ENCODE peak calls at places on chromosomes 3 and 15, in eight cellular contexts. One of them, this sample, is unnamed.

GRCh38 chr3:13044496-13045244 is 28.6 kb downstream of the IQSEC1 start:
- DNase-seq in breast epithelium: no peak
- DNase-seq in kidney epithelial cell: no peak
- DNase-seq in GM10248: no peak
- DNase-seq in body of pancreas: no peak
- DNase-seq in psoas muscle: no peak
- DNase-seq in fibroblast of pulmonary artery: no peak
- DNase-seq in left lung: no peak
- DNase-seq in this sample: no peak

GRCh38 chr3:46846624-46847542 is 16.4 kb downstream of the MYL3 start:
- DNase-seq in breast epithelium: no peak
- DNase-seq in kidney epithelial cell: no peak
- DNase-seq in GM10248: no peak
- DNase-seq in body of pancreas: no peak
- DNase-seq in psoas muscle: no peak
- DNase-seq in fibroblast of pulmonary artery: no peak
- DNase-seq in left lung: peak; percentile 32
- DNase-seq in this sample: no peak

GRCh38 chr3:184578822-184579221 is 17.2 kb downstream of the EPHB3 start:
- DNase-seq in breast epithelium: no peak
- DNase-seq in kidney epithelial cell: no peak
- DNase-seq in GM10248: no peak
- DNase-seq in body of pancreas: no peak
- DNase-seq in psoas muscle: no peak
- DNase-seq in fibroblast of pulmonary artery: no peak
- DNase-seq in left lung: no peak
- DNase-seq in this sample: no peak

GRCh38 chr15:69421498-69421897 is 7.3 kb downstream of the KIF23 start:
- DNase-seq in breast epithelium: no peak
- DNase-seq in kidney epithelial cell: no peak
- DNase-seq in GM10248: no peak
- DNase-seq in body of pancreas: no peak
- DNase-seq in psoas muscle: no peak
- DNase-seq in fibroblast of pulmonary artery: no peak
- DNase-seq in left lung: no peak
- DNase-seq in this sample: no peak

GRCh38 chr3:189944285-189945145 is 176.2 kb downstream of the P3H2 start:
- DNase-seq in breast epithelium: no peak
- DNase-seq in kidney epithelial cell: no peak
- DNase-seq in GM10248: no peak
- DNase-seq in body of pancreas: no peak
- DNase-seq in psoas muscle: no peak
- DNase-seq in fibroblast of pulmonary artery: no peak
- DNase-seq in left lung: no peak
- DNase-seq in this sample: peak; percentile 45

GRCh38 chr3:124606180-124606579 is 124.1 kb upstream of the UMPS start:
- DNase-seq in breast epithelium: no peak
- DNase-seq in kidney epithelial cell: no peak
- DNase-seq in GM10248: no peak
- DNase-seq in body of pancreas: no peak
- DNase-seq in psoas muscle: no peak
- DNase-seq in fibroblast of pulmonary artery: no peak
- DNase-seq in left lung: no peak
- DNase-seq in this sample: no peak

GRCh38 chr15:26051771-26052685 is 188.9 kb upstream of the ATP10A start:
- DNase-seq in breast epithelium: no peak
- DNase-seq in kidney epithelial cell: no peak
- DNase-seq in GM10248: no peak
- DNase-seq in body of pancreas: no peak
- DNase-seq in psoas muscle: peak; percentile 43
- DNase-seq in fibroblast of pulmonary artery: no peak
- DNase-seq in left lung: no peak
- DNase-seq in this sample: no peak

GRCh38 chr15:43274136-43274535 is 7.4 kb upstream of the TGM5 start:
- DNase-seq in breast epithelium: peak; percentile 66
- DNase-seq in kidney epithelial cell: no peak
- DNase-seq in GM10248: no peak
- DNase-seq in body of pancreas: peak; percentile 82
- DNase-seq in psoas muscle: peak; percentile 88
- DNase-seq in fibroblast of pulmonary artery: no peak
- DNase-seq in left lung: no peak
- DNase-seq in this sample: peak; percentile 64

GRCh38 chr15:28127036-28127435 is 27.9 kb upstream of the OCA2 start:
- DNase-seq in breast epithelium: no peak
- DNase-seq in kidney epithelial cell: no peak
- DNase-seq in GM10248: no peak
- DNase-seq in body of pancreas: no peak
- DNase-seq in psoas muscle: no peak
- DNase-seq in fibroblast of pulmonary artery: no peak
- DNase-seq in left lung: no peak
- DNase-seq in this sample: no peak

GRCh38 chr3:184765047-184765729 is 46.8 kb upstream of the VPS8 start:
- DNase-seq in breast epithelium: no peak
- DNase-seq in kidney epithelial cell: no peak
- DNase-seq in GM10248: no peak
- DNase-seq in body of pancreas: no peak
- DNase-seq in psoas muscle: no peak
- DNase-seq in fibroblast of pulmonary artery: no peak
- DNase-seq in left lung: no peak
- DNase-seq in this sample: peak; percentile 88

GRCh38 chr3:108420926-108421325 is 89.5 kb downstream of the MYH15 start:
- DNase-seq in breast epithelium: no peak
- DNase-seq in kidney epithelial cell: peak; percentile 41
- DNase-seq in GM10248: no peak
- DNase-seq in body of pancreas: no peak
- DNase-seq in psoas muscle: no peak
- DNase-seq in fibroblast of pulmonary artery: peak; percentile 88
- DNase-seq in left lung: no peak
- DNase-seq in this sample: peak; percentile 85

GRCh38 chr15:80585544-80586018 is 109.5 kb upstream of the ABHD17C start:
- DNase-seq in breast epithelium: no peak
- DNase-seq in kidney epithelial cell: no peak
- DNase-seq in GM10248: no peak
- DNase-seq in body of pancreas: no peak
- DNase-seq in psoas muscle: no peak
- DNase-seq in fibroblast of pulmonary artery: no peak
- DNase-seq in left lung: no peak
- DNase-seq in this sample: peak; percentile 53

GRCh38 chr3:129567176-129567705 is 24.3 kb downstream of the H1-8 start:
- DNase-seq in breast epithelium: no peak
- DNase-seq in kidney epithelial cell: no peak
- DNase-seq in GM10248: no peak
- DNase-seq in body of pancreas: no peak
- DNase-seq in psoas muscle: no peak
- DNase-seq in fibroblast of pulmonary artery: no peak
- DNase-seq in left lung: no peak
- DNase-seq in this sample: no peak

GRCh38 chr3:56389213-56389830 is 78.9 kb downstream of the ERC2 start:
- DNase-seq in breast epithelium: no peak
- DNase-seq in kidney epithelial cell: no peak
- DNase-seq in GM10248: no peak
- DNase-seq in body of pancreas: no peak
- DNase-seq in psoas muscle: no peak
- DNase-seq in fibroblast of pulmonary artery: no peak
- DNase-seq in left lung: no peak
- DNase-seq in this sample: no peak

GRCh38 chr3:185830018-185830797 is 5.4 kb upstream of the IGF2BP2 start:
- DNase-seq in breast epithelium: no peak
- DNase-seq in kidney epithelial cell: no peak
- DNase-seq in GM10248: no peak
- DNase-seq in body of pancreas: no peak
- DNase-seq in psoas muscle: no peak
- DNase-seq in fibroblast of pulmonary artery: no peak
- DNase-seq in left lung: no peak
- DNase-seq in this sample: no peak

GRCh38 chr3:128491071-128491899 is 1.7 kb downstream of the GATA2 start:
- DNase-seq in breast epithelium: no peak
- DNase-seq in kidney epithelial cell: no peak
- DNase-seq in GM10248: no peak
- DNase-seq in body of pancreas: peak; percentile 49
- DNase-seq in psoas muscle: no peak
- DNase-seq in fibroblast of pulmonary artery: no peak
- DNase-seq in left lung: no peak
- DNase-seq in this sample: no peak

GRCh38 chr15:50241684-50242450 is 23.7 kb downstream of the HDC start:
- DNase-seq in breast epithelium: no peak
- DNase-seq in kidney epithelial cell: peak; percentile 37
- DNase-seq in GM10248: no peak
- DNase-seq in body of pancreas: no peak
- DNase-seq in psoas muscle: no peak
- DNase-seq in fibroblast of pulmonary artery: no peak
- DNase-seq in left lung: no peak
- DNase-seq in this sample: no peak

GRCh38 chr3:78368576-78369345 is 1328.9 kb downstream of the ROBO2 start:
- DNase-seq in breast epithelium: no peak
- DNase-seq in kidney epithelial cell: no peak
- DNase-seq in GM10248: no peak
- DNase-seq in body of pancreas: no peak
- DNase-seq in psoas muscle: no peak
- DNase-seq in fibroblast of pulmonary artery: peak; percentile 4
- DNase-seq in left lung: no peak
- DNase-seq in this sample: peak; percentile 54

GRCh38 chr3:141261472-141262171 is 30.0 kb downstream of the PXYLP1 start:
- DNase-seq in breast epithelium: no peak
- DNase-seq in kidney epithelial cell: no peak
- DNase-seq in GM10248: no peak
- DNase-seq in body of pancreas: no peak
- DNase-seq in psoas muscle: no peak
- DNase-seq in fibroblast of pulmonary artery: no peak
- DNase-seq in left lung: no peak
- DNase-seq in this sample: no peak

GRCh38 chr15:57026016-57026602 is 107.7 kb downstream of the TCF12 start:
- DNase-seq in breast epithelium: no peak
- DNase-seq in kidney epithelial cell: no peak
- DNase-seq in GM10248: no peak
- DNase-seq in body of pancreas: no peak
- DNase-seq in psoas muscle: no peak
- DNase-seq in fibroblast of pulmonary artery: no peak
- DNase-seq in left lung: no peak
- DNase-seq in this sample: no peak

GRCh38 chr3:133256787-133257483 is 142.9 kb upstream of the BFSP2 start:
- DNase-seq in breast epithelium: no peak
- DNase-seq in kidney epithelial cell: no peak
- DNase-seq in GM10248: peak; percentile 18
- DNase-seq in body of pancreas: no peak
- DNase-seq in psoas muscle: no peak
- DNase-seq in fibroblast of pulmonary artery: no peak
- DNase-seq in left lung: no peak
- DNase-seq in this sample: no peak

GRCh38 chr3:150216041-150216811 is 191.9 kb upstream of the TSC22D2 start:
- DNase-seq in breast epithelium: no peak
- DNase-seq in kidney epithelial cell: no peak
- DNase-seq in GM10248: no peak
- DNase-seq in body of pancreas: no peak
- DNase-seq in psoas muscle: peak; percentile 47
- DNase-seq in fibroblast of pulmonary artery: peak; percentile 80
- DNase-seq in left lung: no peak
- DNase-seq in this sample: peak; percentile 96
- TF ChIP-seq CTCF in breast epithelium: no peak
- TF ChIP-seq CTCF in kidney epithelial cell: peak; percentile 1
- TF ChIP-seq CTCF in GM10248: no peak
- TF ChIP-seq CTCF in body of pancreas: no peak
- TF ChIP-seq CTCF in psoas muscle: no peak
- TF ChIP-seq CTCF in fibroblast of pulmonary artery: no peak
- TF ChIP-seq CTCF in left lung: no peak
- TF ChIP-seq CTCF in this sample: no peak

GRCh38 chr3:174986685-174987084 is 127.6 kb downstream of the NAALADL2 start:
- DNase-seq in breast epithelium: no peak
- DNase-seq in kidney epithelial cell: no peak
- DNase-seq in GM10248: no peak
- DNase-seq in body of pancreas: no peak
- DNase-seq in psoas muscle: no peak
- DNase-seq in fibroblast of pulmonary artery: peak; percentile 41
- DNase-seq in left lung: no peak
- DNase-seq in this sample: no peak
- TF ChIP-seq CTCF in breast epithelium: no peak
- TF ChIP-seq CTCF in kidney epithelial cell: no peak
- TF ChIP-seq CTCF in GM10248: no peak
- TF ChIP-seq CTCF in body of pancreas: no peak
- TF ChIP-seq CTCF in psoas muscle: no peak
- TF ChIP-seq CTCF in fibroblast of pulmonary artery: no peak
- TF ChIP-seq CTCF in left lung: no peak
- TF ChIP-seq CTCF in this sample: no peak

DNA sequence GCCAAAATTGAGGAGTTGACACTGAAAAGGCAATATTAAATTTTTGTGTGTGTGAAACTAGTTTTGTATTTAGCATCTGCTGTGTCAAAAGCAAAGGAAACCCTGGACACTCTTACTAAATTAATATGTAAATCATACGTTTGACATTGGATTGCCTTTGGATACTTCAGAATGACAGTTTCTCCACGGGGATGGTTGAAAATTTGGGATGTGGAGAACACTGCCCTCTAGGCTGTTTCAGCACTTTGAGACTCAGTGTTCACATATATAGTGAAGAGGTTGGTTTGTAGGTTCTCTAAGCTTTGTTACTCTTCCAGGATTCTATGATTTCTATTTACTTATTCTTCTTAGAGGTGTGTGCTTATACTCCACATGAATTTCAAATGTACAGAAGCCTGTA is 3.0 kb downstream of the ROBO2 start:
- DNase-seq in breast epithelium: no peak
- DNase-seq in kidney epithelial cell: no peak
- DNase-seq in GM10248: no peak
- DNase-seq in body of pancreas: no peak
- DNase-seq in psoas muscle: no peak
- DNase-seq in fibroblast of pulmonary artery: no peak
- DNase-seq in left lung: no peak
- DNase-seq in this sample: peak; percentile 4
- TF ChIP-seq CTCF in breast epithelium: no peak
- TF ChIP-seq CTCF in kidney epithelial cell: peak; percentile 42
- TF ChIP-seq CTCF in GM10248: no peak
- TF ChIP-seq CTCF in body of pancreas: no peak
- TF ChIP-seq CTCF in psoas muscle: no peak
- TF ChIP-seq CTCF in fibroblast of pulmonary artery: no peak
- TF ChIP-seq CTCF in left lung: no peak
- TF ChIP-seq CTCF in this sample: no peak

DNA sequence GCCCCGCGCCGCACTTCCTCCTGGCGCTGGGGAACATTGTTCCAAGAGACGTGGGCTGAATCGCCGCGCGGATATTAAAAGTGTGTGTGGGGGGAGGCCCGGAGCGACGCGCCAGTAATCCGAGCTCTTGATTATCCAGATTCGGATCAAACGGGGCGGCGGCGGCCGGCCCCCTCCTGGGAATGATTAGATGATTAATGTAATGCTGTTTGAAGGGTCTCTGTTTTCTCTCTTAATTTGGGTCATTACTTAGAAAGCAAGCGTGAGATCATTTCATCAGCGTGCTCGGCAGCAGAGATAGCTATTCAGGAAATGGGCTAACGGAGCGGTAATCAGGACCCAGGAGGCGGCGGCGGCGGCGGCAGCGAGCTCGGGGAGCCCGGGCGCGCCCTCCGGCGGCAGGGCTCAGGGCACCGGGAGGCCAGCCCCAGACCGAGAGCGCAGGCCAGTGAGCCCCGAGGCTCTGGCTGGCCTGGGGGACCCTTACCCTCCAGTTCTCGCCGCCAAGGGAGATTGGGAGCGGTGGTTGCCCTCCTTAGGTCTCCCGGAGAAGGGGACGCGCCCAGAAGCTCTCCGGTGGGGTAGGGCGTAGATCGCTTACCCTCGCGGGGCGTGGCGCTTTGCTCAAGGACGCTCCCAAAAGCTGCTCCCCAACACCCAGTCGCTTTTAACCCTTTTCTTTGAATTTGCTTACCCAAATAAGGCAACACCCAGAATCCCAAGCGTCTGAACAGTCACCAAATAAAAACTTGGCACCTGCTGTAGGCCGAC is 4.5 kb downstream of the FEZF2 start:
- DNase-seq in breast epithelium: no peak
- DNase-seq in kidney epithelial cell: no peak
- DNase-seq in GM10248: no peak
- DNase-seq in body of pancreas: no peak
- DNase-seq in psoas muscle: no peak
- DNase-seq in fibroblast of pulmonary artery: no peak
- DNase-seq in left lung: no peak
- DNase-seq in this sample: no peak
- TF ChIP-seq CTCF in breast epithelium: no peak
- TF ChIP-seq CTCF in kidney epithelial cell: peak; percentile 14
- TF ChIP-seq CTCF in GM10248: no peak
- TF ChIP-seq CTCF in body of pancreas: no peak
- TF ChIP-seq CTCF in psoas muscle: peak; percentile 19
- TF ChIP-seq CTCF in fibroblast of pulmonary artery: no peak
- TF ChIP-seq CTCF in left lung: no peak
- TF ChIP-seq CTCF in this sample: no peak